ENCODE peak calls at places on chromosomes 11 and 22, in five cellular contexts. L is sigmoid colon, D is GM12878, R is adrenal gland, W is prostate gland. V is an unnamed sample.

GRCh38 chr11:60915250-60915914 is 1.4 kb downstream of the TMEM109 start:
- DNase-seq in L (peak; percentile 75), D (peak; percentile 69), W (peak; percentile 77), R (peak; percentile 81), V (no peak)

GRCh38 chr11:70091651-70092050 is 13.5 kb downstream of the ANO1 start:
- DNase-seq in D (no peak), W (no peak), R (no peak), L (no peak), V (no peak)

GRCh38 chr11:50275133-50275532 is 242.5 kb downstream of the OR4C45 start:
- DNase-seq in D (no peak), R (no peak), W (no peak), L (no peak), V (no peak)

GRCh38 chr11:108871867-108872266 is 207.0 kb downstream of the DDX10 start:
- DNase-seq in L (no peak), R (no peak), W (no peak), D (no peak), V (no peak)

GRCh38 chr11:58577441-58578135 is 1.3 kb upstream of the ZFP91 start:
- DNase-seq in L (peak; percentile 87), W (no peak), D (peak; percentile 66), R (peak; percentile 69), V (peak; percentile 75)

GRCh38 chr11:70805971-70806370 is 407.6 kb downstream of the CTTN start:
- DNase-seq in W (no peak), R (no peak), D (no peak), L (no peak), V (no peak)

GRCh38 chr11:65187971-65188461 is 6.3 kb downstream of the CAPN1 start:
- DNase-seq in D (no peak), L (peak; percentile 58), R (no peak), W (no peak), V (no peak)

GRCh38 chr22:45261407-45262088 is 20.9 kb upstream of the KIAA0930 start:
- DNase-seq in R (no peak), W (no peak), L (no peak), D (no peak), V (no peak)

GRCh38 chr22:19396934-19397728 is 34.4 kb downstream of the HIRA start:
- DNase-seq in L (no peak), W (no peak), D (no peak), R (no peak), V (no peak)

GRCh38 chr22:18024276-18024939 is at the start of gene MICAL3:
- DNase-seq in R (peak; percentile 63), D (no peak), L (peak; percentile 77), W (peak; percentile 57), V (no peak)

GRCh38 chr11:128848815-128849455 is 18.2 kb downstream of the KCNJ1 start:
- DNase-seq in R (peak; percentile 48), W (no peak), D (no peak), L (no peak), V (no peak)

GRCh38 chr22:20981787-20982562 is at the start of gene LZTR1:
- DNase-seq in D (peak; percentile 32), L (peak; percentile 89), R (peak; percentile 84), W (peak; percentile 86), V (no peak)

GRCh38 chr11:77401486-77402217 is 72.2 kb downstream of the PAK1 start:
- DNase-seq in D (no peak), L (no peak), W (no peak), R (no peak), V (no peak)

GRCh38 chr11:113907155-113907554 is 2.6 kb downstream of the HTR3B start:
- DNase-seq in D (no peak), L (no peak), W (no peak), R (no peak), V (no peak)

GRCh38 chr11:48088682-48089050 is 108.3 kb downstream of the PTPRJ start:
- DNase-seq in W (peak; percentile 74), R (no peak), L (no peak), D (no peak), V (no peak)

GRCh38 chr22:45996241-45997076 is 19.5 kb upstream of the WNT7B start:
- DNase-seq in R (peak; percentile 72), D (no peak), L (peak; percentile 85), W (no peak), V (no peak)

GRCh38 chr11:23078289-23078971 is 218.2 kb upstream of the CCDC179 start:
- DNase-seq in L (no peak), W (no peak), R (no peak), D (no peak), V (no peak)

GRCh38 chr22:49183826-49184216 is 643.9 kb downstream of the BRD1 start:
- DNase-seq in R (no peak), D (no peak), W (no peak), L (no peak), V (no peak)

GRCh38 chr11:34266987-34267386 is 90.8 kb downstream of the ABTB2 start:
- DNase-seq in W (no peak), D (no peak), R (no peak), L (no peak), V (no peak)

GRCh38 chr22:44202261-44202789 is 21.6 kb downstream of the PARVG start:
- DNase-seq in D (no peak), L (peak; percentile 42), W (no peak), R (no peak), V (no peak)

GRCh38 chr22:36236338-36237319 is 2.7 kb downstream of the APOL2 start:
- DNase-seq in D (no peak), W (no peak), L (no peak), R (no peak), V (no peak)

GRCh38 chr11:17921620-17922473 is 91.0 kb downstream of the SERGEF start:
- DNase-seq in R (peak; percentile 54), W (no peak), L (no peak), D (no peak), V (no peak)

GRCh38 chr11:287821-288327 is 1.1 kb upstream of the PGGHG start:
- DNase-seq in L (peak; percentile 64), R (peak; percentile 9), D (no peak), W (no peak), V (no peak)

GRCh38 chr11:1375955-1376258 is 13.8 kb upstream of the BRSK2 start:
- DNase-seq in W (no peak), R (no peak), D (no peak), L (no peak), V (no peak)

GRCh38 chr11:121510438-121510837 is 57.7 kb upstream of the SORL1-AS1 start:
- DNase-seq in D (no peak), R (no peak), W (no peak), L (no peak), V (no peak)

GRCh38 chr11:10304495-10305261 is at the start of gene ADM:
- DNase-seq in W (peak; percentile 93), R (peak; percentile 87), L (peak; percentile 96), D (no peak), V (peak; percentile 39)

GRCh38 chr11:67033661-67034166 is 10.8 kb downstream of the SYT12 start:
- DNase-seq in R (peak; percentile 79), D (no peak), L (no peak), W (no peak), V (no peak)

GRCh38 chr11:108302121-108302785 is 79.4 kb downstream of the ATM start:
- DNase-seq in R (no peak), L (no peak), D (no peak), W (no peak), V (no peak)

GRCh38 chr22:36552300-36552699 is 23.3 kb upstream of the EIF3D start:
- DNase-seq in W (no peak), D (peak; percentile 25), R (no peak), L (no peak), V (no peak)

GRCh38 chr22:20857838-20858614 is 585 bp downstream of the PI4KA start:
- DNase-seq in W (peak; percentile 71), R (peak; percentile 83), L (peak; percentile 95), D (peak; percentile 27), V (peak; percentile 46)

GRCh38 chr11:126495806-126496205 is 140.3 kb downstream of the ST3GAL4 start:
- DNase-seq in W (no peak), R (no peak), D (no peak), L (peak; percentile 38), V (no peak)

GRCh38 chr11:63892233-63892632 is 24.7 kb downstream of the RCOR2 start:
- DNase-seq in R (no peak), W (no peak), D (no peak), L (no peak), V (no peak)

GRCh38 chr11:63901660-63902059 is 15.3 kb downstream of the RCOR2 start:
- DNase-seq in W (no peak), R (no peak), L (no peak), D (no peak), V (no peak)

GRCh38 chr11:63893355-63893754 is 23.6 kb downstream of the RCOR2 start:
- DNase-seq in D (no peak), R (no peak), L (no peak), W (no peak), V (no peak)

GRCh38 chr11:63896071-63896470 is 20.9 kb downstream of the RCOR2 start:
- DNase-seq in L (no peak), W (no peak), R (no peak), D (no peak), V (no peak)

GRCh38 chr11:63897459-63898156 is 19.4 kb downstream of the RCOR2 start:
- DNase-seq in D (no peak), R (no peak), W (no peak), L (no peak), V (no peak)
- H3K27ac ChIP-seq in D (no peak overlapping the region), R (no peak overlapping the region), W (no peak overlapping the region), L (no peak overlapping the region), V (no peak overlapping the region)

GRCh38 chr11:76236092-76237026 is 30.1 kb upstream of the WNT11 start:
- DNase-seq in D (no peak), W (peak; percentile 50), R (peak; percentile 71), L (peak; percentile 86), V (no peak)
- TF ChIP-seq POLR2A in D (no peak), W (no peak), R (no peak), L (no peak), V (no peak)

DNA sequence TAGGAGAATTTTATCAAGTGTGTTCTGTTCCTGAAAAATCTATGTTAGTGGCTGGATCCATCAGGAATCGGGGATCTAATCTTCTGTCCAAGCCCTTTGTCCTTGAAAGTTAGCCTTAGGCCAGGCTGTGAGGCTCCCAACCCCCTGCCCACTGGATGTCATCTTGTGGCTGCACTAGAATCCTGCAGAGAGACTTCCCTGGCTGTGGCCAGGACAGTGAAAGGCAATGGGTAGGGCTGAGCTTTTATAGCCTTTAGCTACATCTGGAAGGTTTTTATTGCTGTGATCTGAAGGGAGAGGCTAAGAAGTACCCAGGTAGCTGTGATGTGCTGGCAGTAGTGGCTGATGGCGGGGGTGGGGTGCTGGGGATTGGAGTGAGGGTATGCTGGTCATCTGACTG is 2.1 kb downstream of the OAF start:
- DNase-seq in L (no peak), W (no peak), R (peak; percentile 66), D (no peak), V (no peak)
- H3K4me3 ChIP-seq in L (peak overlapping the region; percentile 67), W (no peak overlapping the region), R (no peak overlapping the region), D (no peak overlapping the region), V (peak overlapping the region; percentile 85)

GRCh38 chr22:24512043-24512442 is 16.9 kb downstream of the UPB1 start:
- DNase-seq in L (no peak), R (peak; percentile 35), W (no peak), D (no peak), V (no peak)

GRCh38 chr22:24516301-24516737 is 21.2 kb downstream of the UPB1 start:
- DNase-seq in L (no peak), D (no peak), R (no peak), W (no peak), V (no peak)

GRCh38 chr22:24515025-24515338 is 19.9 kb downstream of the UPB1 start:
- DNase-seq in W (no peak), R (no peak), D (no peak), L (no peak), V (no peak)

GRCh38 chr22:24513706-24514240 is 18.6 kb downstream of the UPB1 start:
- DNase-seq in W (no peak), D (no peak), L (no peak), R (no peak), V (no peak)

GRCh38 chr22:24514241-24515024 is 19.3 kb downstream of the UPB1 start:
- DNase-seq in D (peak; percentile 68), W (no peak), L (no peak), R (no peak), V (no peak)
- H3K27ac ChIP-seq in D (peak overlapping the region; percentile 57), W (no peak overlapping the region), L (no peak overlapping the region), R (no peak overlapping the region), V (no peak overlapping the region)